ENCODE peak calls at places on chromosomes 4 and X, in four cellular contexts. I is K562, Z is mesothelial cell of epicardium, G is amniotic stem cell. U is an unnamed sample.

GRCh38 chr4:168744021-168744420 is 247.2 kb downstream of the PALLD start:
- DNase-seq in I (no peak), Z (no peak), G (no peak), U (no peak)

GRCh38 chr4:151035321-151035720 is 20.2 kb upstream of the LRBA start:
- DNase-seq in I (no peak), Z (no peak), G (no peak), U (no peak)

GRCh38 chr4:53122280-53123116 is 243.4 kb downstream of the SCFD2 start:
- DNase-seq in I (no peak), Z (no peak), G (no peak), U (no peak)

GRCh38 chrX:64377753-64378152 is 17.5 kb downstream of the MTMR8 start:
- DNase-seq in I (no peak), Z (no peak), G (no peak), U (no peak)

GRCh38 chrX:149691794-149692193 is 20.1 kb upstream of the MAGEA11 start:
- DNase-seq in I (no peak), Z (no peak), G (no peak), U (no peak)

GRCh38 chr4:119510750-119511149 is 117.9 kb downstream of the PDE5A start:
- DNase-seq in I (no peak), Z (no peak), G (no peak), U (no peak)

GRCh38 chrX:13669246-13669689 is 16.3 kb downstream of the TCEANC start:
- DNase-seq in I (peak; percentile 64), Z (no peak), G (peak; percentile 44), U (no peak)

GRCh38 chr4:103934178-103934789 is 214.5 kb upstream of the TACR3 start:
- DNase-seq in I (peak; percentile 14), Z (no peak), G (peak; percentile 29), U (no peak)

GRCh38 chr4:96784336-96784735 is 944.4 kb downstream of the PDHA2 start:
- DNase-seq in I (no peak), Z (no peak), G (no peak), U (no peak)

GRCh38 chr4:55399581-55399980 is 3.8 kb downstream of the TMEM165 start:
- DNase-seq in I (no peak), Z (no peak), G (no peak), U (no peak)

GRCh38 chrX:155061770-155062169 is 9.2 kb downstream of the CMC4 start:
- DNase-seq in I (no peak), Z (no peak), G (no peak), U (no peak)

GRCh38 chr4:55356991-55357461 is 11.0 kb downstream of the SRD5A3 start:
- DNase-seq in I (no peak), Z (no peak), G (no peak), U (no peak)

GRCh38 chrX:119755981-119756533 is 2.3 kb upstream of the SOWAHD start:
- DNase-seq in I (no peak), Z (no peak), G (no peak), U (no peak)

GRCh38 chr4:185395255-185395955 is at the start of gene LRP2BP:
- DNase-seq in I (no peak), Z (no peak), G (no peak), U (no peak)

GRCh38 chr4:54276633-54277426 is 47.7 kb downstream of the PDGFRA start:
- DNase-seq in I (no peak), Z (no peak), G (no peak), U (no peak)

GRCh38 chr4:1245481-1246051 is 3.4 kb downstream of the CTBP1 start:
- DNase-seq in I (no peak), Z (peak; percentile 20), G (no peak), U (no peak)